ENCODE peak calls at places on chromosome 15, in seven cellular contexts. One of them, this sample, is unnamed. For H3K4me1, the result is how much of the 10 kb centered on the place peaks cover.

GRCh38 chr15:67172172-67172571 is 82.3 kb downstream of the AAGAB start:
- DNase-seq in heart left ventricle: no peak
- DNase-seq in uterus: no peak
- DNase-seq in A549: no peak
- DNase-seq in stomach: no peak
- DNase-seq in ovary: peak
- DNase-seq in adrenal gland: no peak
- DNase-seq in this sample: no peak

GRCh38 chr15:77836116-77836798 is 203.5 kb upstream of the LINGO1 start:
- DNase-seq in heart left ventricle: no peak
- DNase-seq in uterus: no peak
- DNase-seq in A549: peak
- DNase-seq in stomach: no peak
- DNase-seq in ovary: no peak
- DNase-seq in adrenal gland: no peak
- DNase-seq in this sample: peak

GRCh38 chr15:74430510-74430951 is 3.2 kb downstream of the SEMA7A start:
- DNase-seq in heart left ventricle: no peak
- DNase-seq in uterus: no peak
- DNase-seq in A549: no peak
- DNase-seq in stomach: no peak
- DNase-seq in ovary: no peak
- DNase-seq in adrenal gland: no peak
- DNase-seq in this sample: no peak

GRCh38 chr15:71975816-71976150 is 142.2 kb downstream of the MYO9A start:
- DNase-seq in heart left ventricle: no peak
- DNase-seq in uterus: no peak
- DNase-seq in A549: no peak
- DNase-seq in stomach: no peak
- DNase-seq in ovary: no peak
- DNase-seq in adrenal gland: no peak
- DNase-seq in this sample: no peak

GRCh38 chr15:74958908-74959642 is 2.5 kb upstream of the RPP25 start:
- DNase-seq in heart left ventricle: no peak
- DNase-seq in uterus: no peak
- DNase-seq in A549: no peak
- DNase-seq in stomach: no peak
- DNase-seq in ovary: no peak
- DNase-seq in adrenal gland: no peak
- DNase-seq in this sample: no peak

GRCh38 chr15:31100738-31101137 is 787 bp downstream of the TRPM1 start:
- DNase-seq in heart left ventricle: no peak
- DNase-seq in uterus: no peak
- DNase-seq in A549: no peak
- DNase-seq in stomach: no peak
- DNase-seq in ovary: no peak
- DNase-seq in adrenal gland: no peak
- DNase-seq in this sample: no peak

GRCh38 chr15:42131826-42132806 is 24.3 kb downstream of the PLA2G4F start:
- DNase-seq in heart left ventricle: no peak
- DNase-seq in uterus: no peak
- DNase-seq in A549: no peak
- DNase-seq in stomach: peak
- DNase-seq in ovary: no peak
- DNase-seq in adrenal gland: peak
- DNase-seq in this sample: no peak

GRCh38 chr15:25501828-25502446 is 63.1 kb upstream of the UBE3A start:
- DNase-seq in heart left ventricle: no peak
- DNase-seq in uterus: no peak
- DNase-seq in A549: no peak
- DNase-seq in stomach: no peak
- DNase-seq in ovary: no peak
- DNase-seq in adrenal gland: no peak
- DNase-seq in this sample: no peak

GRCh38 chr15:84648539-84648938 is 5.5 kb downstream of the WDR73 start:
- DNase-seq in heart left ventricle: peak
- DNase-seq in uterus: no peak
- DNase-seq in A549: no peak
- DNase-seq in stomach: no peak
- DNase-seq in ovary: no peak
- DNase-seq in adrenal gland: peak
- DNase-seq in this sample: peak

GRCh38 chr15:67531379-67532059 is 10.6 kb downstream of the C15orf61 start:
- DNase-seq in heart left ventricle: no peak
- DNase-seq in uterus: no peak
- DNase-seq in A549: no peak
- DNase-seq in stomach: no peak
- DNase-seq in ovary: no peak
- DNase-seq in adrenal gland: no peak
- DNase-seq in this sample: no peak

GRCh38 chr15:25240461-25241021 is 198.3 kb downstream of the UBE3A start:
- DNase-seq in heart left ventricle: peak
- DNase-seq in uterus: no peak
- DNase-seq in A549: no peak
- DNase-seq in stomach: no peak
- DNase-seq in ovary: peak
- DNase-seq in adrenal gland: peak
- DNase-seq in this sample: peak

GRCh38 chr15:74573987-74574386 is 33.0 kb downstream of the ARID3B start:
- DNase-seq in heart left ventricle: no peak
- DNase-seq in uterus: no peak
- DNase-seq in A549: no peak
- DNase-seq in stomach: no peak
- DNase-seq in ovary: no peak
- DNase-seq in adrenal gland: no peak
- DNase-seq in this sample: no peak

GRCh38 chr15:76999996-77000395 is 5.1 kb downstream of the PSTPIP1 start:
- DNase-seq in heart left ventricle: no peak
- DNase-seq in uterus: no peak
- DNase-seq in A549: no peak
- DNase-seq in stomach: no peak
- DNase-seq in ovary: no peak
- DNase-seq in adrenal gland: no peak
- DNase-seq in this sample: peak

GRCh38 chr15:22979699-22980188 is 424 bp downstream of the CYFIP1 start:
- DNase-seq in heart left ventricle: peak
- DNase-seq in uterus: peak
- DNase-seq in A549: peak
- DNase-seq in stomach: no peak
- DNase-seq in ovary: peak
- DNase-seq in adrenal gland: no peak
- DNase-seq in this sample: no peak

GRCh38 chr15:42832577-42832976 is 88.0 kb downstream of the TTBK2 start:
- DNase-seq in heart left ventricle: no peak
- DNase-seq in uterus: no peak
- DNase-seq in A549: peak
- DNase-seq in stomach: no peak
- DNase-seq in ovary: no peak
- DNase-seq in adrenal gland: no peak
- DNase-seq in this sample: no peak

GRCh38 chr15:96457852-96458251 is 127.4 kb downstream of the NR2F2 start:
- DNase-seq in heart left ventricle: no peak
- DNase-seq in uterus: no peak
- DNase-seq in A549: no peak
- DNase-seq in stomach: no peak
- DNase-seq in ovary: no peak
- DNase-seq in adrenal gland: no peak
- DNase-seq in this sample: no peak

GRCh38 chr15:51319539-51319938 is 18.9 kb downstream of the CYP19A1 start:
- DNase-seq in heart left ventricle: no peak
- DNase-seq in uterus: no peak
- DNase-seq in A549: no peak
- DNase-seq in stomach: no peak
- DNase-seq in ovary: no peak
- DNase-seq in adrenal gland: no peak
- DNase-seq in this sample: no peak

GRCh38 chr15:41969851-41970431 is 2.4 kb downstream of the EHD4 start:
- DNase-seq in heart left ventricle: no peak
- DNase-seq in uterus: no peak
- DNase-seq in A549: no peak
- DNase-seq in stomach: peak
- DNase-seq in ovary: no peak
- DNase-seq in adrenal gland: peak
- DNase-seq in this sample: no peak

GRCh38 chr15:101488300-101489164 is 975 bp downstream of the PCSK6 start:
- DNase-seq in heart left ventricle: no peak
- DNase-seq in uterus: no peak
- DNase-seq in A549: no peak
- DNase-seq in stomach: peak
- DNase-seq in ovary: no peak
- DNase-seq in adrenal gland: peak
- DNase-seq in this sample: peak

GRCh38 chr15:36468746-36469145 is 110.7 kb upstream of the CDIN1 start:
- DNase-seq in heart left ventricle: peak
- DNase-seq in uterus: no peak
- DNase-seq in A549: no peak
- DNase-seq in stomach: no peak
- DNase-seq in ovary: no peak
- DNase-seq in adrenal gland: no peak
- DNase-seq in this sample: no peak

GRCh38 chr15:55738715-55739114 is 4.2 kb downstream of the PRTG start:
- DNase-seq in heart left ventricle: no peak
- DNase-seq in uterus: no peak
- DNase-seq in A549: no peak
- DNase-seq in stomach: no peak
- DNase-seq in ovary: no peak
- DNase-seq in adrenal gland: no peak
- DNase-seq in this sample: no peak

GRCh38 chr15:88274534-88275460 is 18.3 kb upstream of the NTRK3 start:
- DNase-seq in heart left ventricle: peak
- DNase-seq in uterus: peak
- DNase-seq in A549: peak
- DNase-seq in stomach: peak
- DNase-seq in ovary: no peak
- DNase-seq in adrenal gland: peak
- DNase-seq in this sample: peak

GRCh38 chr15:76512971-76513370 is 176.4 kb downstream of the ISL2 start:
- DNase-seq in heart left ventricle: no peak
- DNase-seq in uterus: no peak
- DNase-seq in A549: no peak
- DNase-seq in stomach: no peak
- DNase-seq in ovary: no peak
- DNase-seq in adrenal gland: no peak
- DNase-seq in this sample: no peak

GRCh38 chr15:41870689-41871081 is 23.2 kb downstream of the SPTBN5 start:
- DNase-seq in heart left ventricle: peak
- DNase-seq in uterus: no peak
- DNase-seq in A549: no peak
- DNase-seq in stomach: no peak
- DNase-seq in ovary: no peak
- DNase-seq in adrenal gland: peak
- DNase-seq in this sample: peak

GRCh38 chr15:101438482-101439284 is 50.8 kb downstream of the PCSK6 start:
- DNase-seq in heart left ventricle: no peak
- DNase-seq in uterus: no peak
- DNase-seq in A549: no peak
- DNase-seq in stomach: peak
- DNase-seq in ovary: no peak
- DNase-seq in adrenal gland: peak
- DNase-seq in this sample: peak

GRCh38 chr15:59160880-59161593 is 45.6 kb upstream of the LDHAL6B start:
- DNase-seq in heart left ventricle: no peak
- DNase-seq in uterus: no peak
- DNase-seq in A549: peak
- DNase-seq in stomach: no peak
- DNase-seq in ovary: no peak
- DNase-seq in adrenal gland: peak
- DNase-seq in this sample: no peak

GRCh38 chr15:22880981-22881738 is 42.7 kb downstream of the NIPA2 start:
- DNase-seq in heart left ventricle: no peak
- DNase-seq in uterus: no peak
- DNase-seq in A549: no peak
- DNase-seq in stomach: no peak
- DNase-seq in ovary: no peak
- DNase-seq in adrenal gland: no peak
- DNase-seq in this sample: no peak

GRCh38 chr15:94576889-94577533 is 345.6 kb downstream of the MCTP2 start:
- DNase-seq in heart left ventricle: no peak
- DNase-seq in uterus: no peak
- DNase-seq in A549: no peak
- DNase-seq in stomach: peak
- DNase-seq in ovary: no peak
- DNase-seq in adrenal gland: no peak
- DNase-seq in this sample: no peak

GRCh38 chr15:68775671-68776476 is 44.8 kb downstream of the ANP32A start:
- DNase-seq in heart left ventricle: peak
- DNase-seq in uterus: peak
- DNase-seq in A549: no peak
- DNase-seq in stomach: peak
- DNase-seq in ovary: peak
- DNase-seq in adrenal gland: peak
- DNase-seq in this sample: no peak

GRCh38 chr15:57752426-57752825 is 45.9 kb downstream of the POLR2M start:
- DNase-seq in heart left ventricle: peak
- DNase-seq in uterus: peak
- DNase-seq in A549: peak
- DNase-seq in stomach: no peak
- DNase-seq in ovary: peak
- DNase-seq in adrenal gland: no peak
- DNase-seq in this sample: peak
- TF ChIP-seq CTCF in heart left ventricle: peak
- TF ChIP-seq CTCF in uterus: peak
- TF ChIP-seq CTCF in A549: no peak
- TF ChIP-seq CTCF in stomach: no peak
- TF ChIP-seq CTCF in ovary: no peak
- TF ChIP-seq CTCF in adrenal gland: no peak
- TF ChIP-seq CTCF in this sample: peak

GRCh38 chr15:32859246-32859645 is 141.4 kb downstream of the GREM1 start:
- DNase-seq in heart left ventricle: no peak
- DNase-seq in uterus: no peak
- DNase-seq in A549: no peak
- DNase-seq in stomach: no peak
- DNase-seq in ovary: no peak
- DNase-seq in adrenal gland: no peak
- DNase-seq in this sample: no peak
- H3K4me1 ChIP-seq in heart left ventricle: under half
- H3K4me1 ChIP-seq in uterus: under half
- H3K4me1 ChIP-seq in A549: under half
- H3K4me1 ChIP-seq in stomach: under half
- H3K4me1 ChIP-seq in ovary: under half
- H3K4me1 ChIP-seq in adrenal gland: under half
- H3K4me1 ChIP-seq in this sample: under half

GRCh38 chr15:66044837-66045236 is 175.5 kb downstream of the RAB11A start:
- DNase-seq in heart left ventricle: no peak
- DNase-seq in uterus: no peak
- DNase-seq in A549: no peak
- DNase-seq in stomach: no peak
- DNase-seq in ovary: no peak
- DNase-seq in adrenal gland: no peak
- DNase-seq in this sample: no peak
- TF ChIP-seq POLR2A in heart left ventricle: no peak
- TF ChIP-seq POLR2A in uterus: no peak
- TF ChIP-seq POLR2A in A549: no peak
- TF ChIP-seq POLR2A in stomach: no peak
- TF ChIP-seq POLR2A in ovary: no peak
- TF ChIP-seq POLR2A in adrenal gland: no peak
- TF ChIP-seq POLR2A in this sample: no peak

DNA sequence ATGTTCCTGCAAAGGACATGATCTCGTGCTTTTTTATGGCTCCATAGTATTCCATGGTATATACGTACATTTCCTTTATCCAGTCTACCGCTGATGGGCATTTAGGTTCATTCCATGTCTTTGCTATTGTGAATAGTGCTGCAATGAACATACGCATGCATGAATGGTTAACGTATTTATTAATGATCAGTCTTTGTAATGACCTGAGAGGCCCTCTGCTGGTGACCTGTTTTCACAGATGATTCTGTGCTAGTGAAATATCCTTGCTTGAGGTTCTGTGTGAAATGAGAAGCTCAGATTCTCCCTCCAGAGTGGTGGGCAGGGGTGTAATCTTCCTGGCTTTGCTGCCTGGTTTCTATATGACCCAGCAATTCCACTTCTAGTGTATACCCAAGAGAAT is 160.2 kb upstream of the RASGRP1 start:
- DNase-seq in heart left ventricle: no peak
- DNase-seq in uterus: no peak
- DNase-seq in A549: no peak
- DNase-seq in stomach: no peak
- DNase-seq in ovary: no peak
- DNase-seq in adrenal gland: no peak
- DNase-seq in this sample: no peak
- TF ChIP-seq CTCF in heart left ventricle: no peak
- TF ChIP-seq CTCF in uterus: no peak
- TF ChIP-seq CTCF in A549: no peak
- TF ChIP-seq CTCF in stomach: no peak
- TF ChIP-seq CTCF in ovary: no peak
- TF ChIP-seq CTCF in adrenal gland: no peak
- TF ChIP-seq CTCF in this sample: no peak